ENCODE peak calls at places on chromosomes 12 and 14, in four cellular contexts. A, B, E and X are unnamed samples.

GRCh38 chr12:53097564-53098353 is at the start of gene IGFBP6:
- DNase-seq in A (peak; percentile 42), B (no peak), E (peak; percentile 74), X (peak; percentile 61)

GRCh38 chr12:108123382-108123781 is 5.7 kb upstream of the WSCD2 start:
- DNase-seq in A (no peak), B (no peak), E (no peak), X (no peak)

GRCh38 chr12:131473261-131473660 is 237.6 kb upstream of the SFSWAP start:
- DNase-seq in A (no peak), B (no peak), E (no peak), X (no peak)

GRCh38 chr12:2776129-2776806 is 18.5 kb upstream of the FKBP4 start:
- DNase-seq in A (no peak), B (no peak), E (no peak), X (no peak)

GRCh38 chr12:60209933-60210332 is 614.1 kb downstream of the SLC16A7 start:
- DNase-seq in A (no peak), B (no peak), E (no peak), X (no peak)

GRCh38 chr12:50344775-50345174 is 51.6 kb downstream of the FAM186A start:
- DNase-seq in A (no peak), B (no peak), E (no peak), X (no peak)

GRCh38 chr14:96192975-96193805 is 11.4 kb upstream of the BDKRB2 start:
- DNase-seq in A (no peak), B (no peak), E (no peak), X (no peak)

GRCh38 chr12:26298785-26299621 is 103.6 kb downstream of the SSPN start:
- DNase-seq in A (no peak), B (no peak), E (no peak), X (peak; percentile 12)

GRCh38 chr12:116726749-116727148 is 11.1 kb downstream of the SPRING1 start:
- DNase-seq in A (no peak), B (no peak), E (no peak), X (no peak)

GRCh38 chr14:67137744-67138371 is 51.4 kb upstream of the GARIN2 start:
- DNase-seq in A (no peak), B (no peak), E (no peak), X (no peak)

GRCh38 chr12:96078281-96078761 is 42.9 kb upstream of the LTA4H start:
- DNase-seq in A (no peak), B (no peak), E (no peak), X (no peak)

GRCh38 chr12:118082161-118082560 is 21.2 kb upstream of the WSB2 start:
- DNase-seq in A (no peak), B (no peak), E (no peak), X (no peak)

GRCh38 chr12:47413806-47414205 is 292.0 kb downstream of the RPAP3 start:
- DNase-seq in A (no peak), B (no peak), E (no peak), X (no peak)

GRCh38 chr12:79255326-79255725 is 390.8 kb downstream of the SYT1 start:
- DNase-seq in A (no peak), B (no peak), E (no peak), X (no peak)

GRCh38 chr14:80208426-80208950 is 2.8 kb downstream of the DIO2 start:
- DNase-seq in A (no peak), B (no peak), E (no peak), X (no peak)

GRCh38 chr12:59383426-59383822 is 212.4 kb upstream of the SLC16A7 start:
- DNase-seq in A (no peak), B (no peak), E (no peak), X (no peak)

GRCh38 chr12:106170285-106170684 is 31.5 kb upstream of the NUAK1 start:
- DNase-seq in A (no peak), B (no peak), E (no peak), X (no peak)

GRCh38 chr12:126912111-126912510 is 1354.9 kb upstream of the TMEM132C start:
- DNase-seq in A (no peak), B (no peak), E (no peak), X (no peak)

GRCh38 chr12:111741235-111741812 is 25.4 kb upstream of the ALDH2 start:
- DNase-seq in A (no peak), B (no peak), E (no peak), X (no peak)

GRCh38 chr12:5171701-5172100 is 128.0 kb downstream of the KCNA5 start:
- DNase-seq in A (no peak), B (peak; percentile 23), E (no peak), X (peak; percentile 81)

GRCh38 chr14:44961151-44961729 is 507 bp downstream of the KLHL28 start:
- DNase-seq in A (peak; percentile 48), B (no peak), E (peak; percentile 61), X (peak; percentile 37)

GRCh38 chr14:68191567-68192321 is 372.2 kb downstream of the RAD51B start:
- DNase-seq in A (no peak), B (peak; percentile 22), E (no peak), X (peak; percentile 45)

GRCh38 chr12:92478692-92479091 is 224.1 kb upstream of the PLEKHG7 start:
- DNase-seq in A (no peak), B (no peak), E (no peak), X (no peak)

GRCh38 chr14:31391977-31392503 is 28.3 kb downstream of the HEATR5A start:
- DNase-seq in A (no peak), B (no peak), E (no peak), X (no peak)

GRCh38 chr12:109951136-109951535 is 45.0 kb downstream of the GIT2 start:
- DNase-seq in A (no peak), B (peak; percentile 31), E (no peak), X (no peak)

GRCh38 chr12:102960766-102961487 is 3.5 kb downstream of the ASCL1 start:
- DNase-seq in A (no peak), B (no peak), E (no peak), X (no peak)

GRCh38 chr14:21024668-21025373 is at the start of gene NDRG2:
- DNase-seq in A (peak; percentile 75), B (no peak), E (peak; percentile 90), X (peak; percentile 84)

DNA sequence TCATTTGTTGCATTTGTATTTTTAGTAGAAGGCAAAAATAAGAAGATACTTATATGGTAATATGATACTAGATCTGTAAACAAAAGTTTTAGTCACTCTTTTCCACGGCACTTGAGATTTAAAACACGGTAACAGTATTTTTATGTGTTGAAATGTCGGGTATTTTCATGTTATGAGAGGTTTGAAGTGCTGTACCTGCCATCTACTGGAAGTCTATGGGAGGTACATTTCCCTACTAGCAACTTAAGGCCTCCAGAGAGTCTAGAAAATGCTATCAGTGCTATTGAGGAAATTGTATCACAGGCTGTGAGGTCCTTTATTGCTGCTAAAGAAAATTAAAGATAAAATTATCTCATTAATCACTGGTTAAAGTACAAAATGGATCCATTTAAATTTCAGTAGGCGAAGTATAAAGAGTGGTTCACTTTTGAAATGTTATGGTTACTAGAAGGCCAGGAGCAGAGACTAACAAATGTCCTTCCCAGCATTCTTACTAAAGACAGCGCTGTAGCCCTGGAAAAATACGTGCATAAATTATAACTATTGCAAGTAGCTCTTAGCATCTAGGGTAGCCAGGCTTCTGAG is 77.6 kb upstream of the PRKD1 start:
- DNase-seq in A (no peak), B (no peak), E (no peak), X (peak; percentile 20)
- TF ChIP-seq CTCF in A (no peak), B (no peak), E (peak; percentile 47), X (peak; percentile 58)

GRCh38 chr12:52007158-52007921 is 594 bp downstream of the TAMALIN start:
- DNase-seq in A (peak; percentile 37), B (no peak), E (no peak), X (no peak)
- TF ChIP-seq CTCF in A (no peak), B (no peak), E (no peak), X (no peak)

GRCh38 chr12:123126294-123127144 is 24.4 kb downstream of the PITPNM2 start:
- DNase-seq in A (no peak), B (peak; percentile 69), E (no peak), X (peak; percentile 40)
- TF ChIP-seq CTCF in A (no peak), B (no peak), E (no peak), X (peak; percentile 23)

GRCh38 chr12:78183854-78184253 is 353.2 kb downstream of the NAV3 start:
- DNase-seq in A (no peak), B (no peak), E (no peak), X (no peak)

GRCh38 chr12:78185109-78185508 is 354.4 kb downstream of the NAV3 start:
- DNase-seq in A (no peak), B (no peak), E (no peak), X (no peak)

GRCh38 chr12:78185651-78186050 is 355.0 kb downstream of the NAV3 start:
- DNase-seq in A (no peak), B (no peak), E (no peak), X (no peak)

GRCh38 chr12:78179346-78179745 is 348.7 kb downstream of the NAV3 start:
- DNase-seq in A (no peak), B (no peak), E (no peak), X (no peak)

DNA sequence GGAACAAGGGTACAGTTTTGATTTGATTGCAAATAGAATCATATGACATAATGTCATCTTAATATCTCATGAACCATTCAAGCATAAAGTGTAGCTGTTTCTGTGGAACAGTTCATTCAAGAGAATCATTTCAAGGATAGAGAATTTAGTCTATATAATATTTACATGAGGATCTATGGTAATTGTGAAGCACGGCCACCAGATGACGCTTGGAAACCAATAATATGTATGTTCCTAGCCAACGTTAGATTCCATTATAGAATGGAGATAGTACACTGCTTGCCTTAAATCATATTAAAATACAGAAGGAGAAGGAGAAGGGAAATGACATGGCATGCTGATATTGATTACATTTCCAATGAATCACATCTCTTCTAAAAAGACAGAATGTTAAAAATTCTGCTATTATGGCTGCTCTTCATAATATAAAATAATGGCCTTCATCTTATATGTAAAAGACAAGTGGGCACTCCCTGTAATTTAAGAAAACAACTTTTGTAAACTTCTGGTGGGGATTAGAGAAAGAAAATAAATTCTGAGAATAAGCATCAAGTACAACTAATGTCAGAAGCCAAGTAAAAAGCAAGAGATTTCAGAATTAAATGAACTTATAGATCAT is 351.0 kb downstream of the NAV3 start:
- DNase-seq in A (no peak), B (no peak), E (no peak), X (no peak)
- TF ChIP-seq CTCF in A (no peak), B (peak; percentile 19), E (peak; percentile 64), X (peak; percentile 47)

DNA sequence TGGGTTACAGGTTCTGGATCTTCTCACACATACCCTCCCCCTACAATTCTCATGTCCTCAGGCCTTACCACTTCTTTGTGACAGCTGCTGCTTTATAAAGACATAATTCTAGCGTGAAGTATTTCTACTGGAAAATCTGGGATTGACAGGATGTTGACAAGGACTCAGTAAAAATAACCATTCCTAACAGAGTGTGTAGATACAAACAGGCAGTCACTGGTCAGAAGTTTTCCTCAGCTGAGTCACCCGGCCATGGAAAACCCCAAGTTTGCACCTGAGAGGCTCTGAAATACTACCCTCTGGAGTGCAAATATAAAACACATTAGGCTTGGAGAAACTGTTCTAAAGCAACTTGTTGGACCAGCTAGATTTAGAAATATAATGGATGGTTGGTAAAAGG is 54.4 kb downstream of the SPPL3 start:
- DNase-seq in A (no peak), B (no peak), E (no peak), X (no peak)
- TF ChIP-seq CTCF in A (no peak), B (no peak), E (no peak), X (no peak)

DNA sequence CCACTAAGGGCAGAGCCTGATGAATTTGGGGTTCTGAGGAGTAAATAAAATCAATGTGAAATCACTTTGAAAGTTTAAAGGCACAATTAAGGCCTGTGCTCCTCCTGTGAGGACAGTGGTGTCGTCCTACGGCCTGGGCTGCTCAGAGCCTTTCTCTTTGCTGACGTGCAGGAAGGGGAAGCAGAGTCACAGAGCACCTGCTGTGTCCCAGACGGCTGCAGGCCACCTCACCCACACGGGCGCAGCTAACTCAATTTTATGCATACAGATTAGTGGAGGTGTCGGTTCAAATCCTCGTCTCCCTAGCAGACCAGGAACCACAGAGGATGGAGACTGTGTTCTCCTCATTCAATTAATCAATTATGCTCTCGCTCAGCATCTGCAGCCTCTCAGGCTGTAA is 11.4 kb upstream of the DLK1 start:
- DNase-seq in A (no peak), B (no peak), E (no peak), X (no peak)
- TF ChIP-seq CTCF in A (no peak), B (no peak), E (no peak), X (no peak)